ENCODE peak calls at places on chromosomes 7 and 10, in ten cellular contexts. D is amniotic stem cell; Y is M059J; V is stimulated activated CD4-positive, alpha-beta T cell treated with anti-CD3 and anti-CD28 coated beads, Interleukin-2, amount 100 ng/mL, for 48 hours; G is cerebellar cortex; U is cardiac muscle cell; L is HCT116; I is non-pigmented ciliary epithelial cell; F is heart right ventricle; B is neural crest cell. N is an unnamed sample.

GRCh38 chr7:53209129-53209528 is 173.7 kb downstream of the POM121L12 start:
- DNase-seq in D (no peak), Y (no peak), V (no peak), G (no peak), U (no peak), L (no peak), I (no peak), F (no peak), B (no peak), N (no peak)

GRCh38 chr10:131825150-131825907 is 75.5 kb upstream of the PPP2R2D start:
- DNase-seq in D (no peak), Y (no peak), V (no peak), G (no peak), U (no peak), L (no peak), I (no peak), F (no peak), B (no peak), N (no peak)

GRCh38 chr7:3154881-3155494 is 111.3 kb upstream of the CARD11 start:
- DNase-seq in D (no peak), Y (peak), V (peak), G (peak), U (peak), L (peak), I (no peak), F (no peak), B (peak), N (peak)

GRCh38 chr10:72567421-72567820 is 58.5 kb downstream of the MICU1 start:
- DNase-seq in D (no peak), Y (peak), V (no peak), G (peak), U (no peak), L (peak), I (no peak), F (peak), B (no peak), N (peak)

GRCh38 chr10:62048473-62048872 is 147.0 kb downstream of the ARID5B start:
- DNase-seq in D (no peak), Y (no peak), V (no peak), G (peak), U (no peak), L (no peak), I (no peak), F (no peak), B (no peak), N (no peak)

GRCh38 chr7:112505495-112505894 is 24.7 kb downstream of the LSMEM1 start:
- DNase-seq in D (no peak), Y (peak), V (no peak), G (no peak), U (peak), L (no peak), I (no peak), F (no peak), B (no peak), N (peak)

GRCh38 chr10:66627156-66627555 is 298.7 kb upstream of the LRRTM3 start:
- DNase-seq in D (no peak), Y (peak), V (no peak), G (peak), U (peak), L (peak), I (no peak), F (no peak), B (no peak), N (peak)

GRCh38 chr10:8913720-8914119 is 859.2 kb downstream of the GATA3 start:
- DNase-seq in D (no peak), Y (peak), V (no peak), G (no peak), U (no peak), L (no peak), I (no peak), F (no peak), B (no peak), N (no peak)

GRCh38 chr10:110395350-110396283 is 90.9 kb upstream of the SMNDC1 start:
- DNase-seq in D (peak), Y (peak), V (no peak), G (no peak), U (peak), L (peak), I (peak), F (peak), B (no peak), N (peak)

GRCh38 chr7:152313879-152314604 is 121.8 kb downstream of the KMT2C start:
- DNase-seq in D (no peak), Y (peak), V (no peak), G (no peak), U (peak), L (peak), I (peak), F (peak), B (no peak), N (peak)

GRCh38 chr7:99459087-99459486 is 6.9 kb downstream of the ATP5MF start:
- DNase-seq in D (no peak), Y (peak), V (peak), G (peak), U (no peak), L (no peak), I (no peak), F (no peak), B (no peak), N (peak)

GRCh38 chr10:70552585-70552984 is 50.0 kb downstream of the PRF1 start:
- DNase-seq in D (no peak), Y (no peak), V (no peak), G (no peak), U (no peak), L (no peak), I (no peak), F (no peak), B (no peak), N (no peak)

GRCh38 chr10:2993636-2994035 is 73.7 kb upstream of the PFKP start:
- DNase-seq in D (no peak), Y (no peak), V (no peak), G (no peak), U (no peak), L (no peak), I (no peak), F (no peak), B (no peak), N (no peak)

GRCh38 chr7:20033621-20034200 is 183.5 kb downstream of the MACC1 start:
- DNase-seq in D (no peak), Y (peak), V (no peak), G (no peak), U (no peak), L (no peak), I (peak), F (no peak), B (no peak), N (peak)

GRCh38 chr10:110162749-110163148 is 44.7 kb upstream of the MXI1 start:
- DNase-seq in D (no peak), Y (peak), V (no peak), G (no peak), U (no peak), L (no peak), I (no peak), F (no peak), B (no peak), N (no peak)

GRCh38 chr10:116809528-116810500 is 39.5 kb upstream of the ENO4 start:
- DNase-seq in D (no peak), Y (no peak), V (no peak), G (no peak), U (peak), L (peak), I (no peak), F (no peak), B (peak), N (peak)

GRCh38 chr7:101555269-101555920 is 73.7 kb downstream of the MYL10 start:
- DNase-seq in D (no peak), Y (no peak), V (no peak), G (no peak), U (no peak), L (no peak), I (no peak), F (no peak), B (no peak), N (no peak)

GRCh38 chr7:151351027-151351426 is 9.4 kb downstream of the NUB1 start:
- DNase-seq in D (no peak), Y (no peak), V (peak), G (no peak), U (peak), L (no peak), I (no peak), F (no peak), B (peak), N (no peak)

GRCh38 chr7:106848851-106849442 is 16.1 kb upstream of the PIK3CG start:
- DNase-seq in D (peak), Y (peak), V (no peak), G (no peak), U (no peak), L (no peak), I (peak), F (no peak), B (no peak), N (peak)

GRCh38 chr7:150923191-150923590 is 54.9 kb downstream of the KCNH2 start:
- DNase-seq in D (no peak), Y (peak), V (no peak), G (no peak), U (no peak), L (no peak), I (no peak), F (no peak), B (no peak), N (no peak)

GRCh38 chr10:127196227-127196954 is at the start of gene INSYN2A:
- DNase-seq in D (peak), Y (peak), V (no peak), G (no peak), U (peak), L (no peak), I (no peak), F (peak), B (peak), N (peak)

GRCh38 chr10:107442035-107442505 is 277.6 kb upstream of the SORCS1 start:
- DNase-seq in D (no peak), Y (peak), V (no peak), G (no peak), U (no peak), L (no peak), I (peak), F (no peak), B (no peak), N (peak)

GRCh38 chr7:129886818-129887186 is 66.0 kb downstream of the UBE2H start:
- DNase-seq in D (no peak), Y (no peak), V (no peak), G (no peak), U (no peak), L (no peak), I (no peak), F (no peak), B (no peak), N (no peak)

GRCh38 chr7:12133865-12134264 is 77.2 kb upstream of the TMEM106B start:
- DNase-seq in D (no peak), Y (peak), V (no peak), G (no peak), U (no peak), L (no peak), I (no peak), F (no peak), B (no peak), N (no peak)

GRCh38 chr10:123562811-123563580 is 103.2 kb upstream of the GPR26 start:
- DNase-seq in D (no peak), Y (peak), V (no peak), G (no peak), U (no peak), L (no peak), I (no peak), F (no peak), B (no peak), N (no peak)

N was measured in EL.